ENCODE peak calls at places on chromosomes 11 and 22, in four cellular contexts. One of them, this sample, is unnamed.

GRCh38 chr11:43492701-43493100 is 134.0 kb downstream of the TTC17 start:
- DNase-seq in astrocyte: no peak
- DNase-seq in heart left ventricle: no peak
- DNase-seq in GM23338: no peak
- DNase-seq in this sample: no peak

GRCh38 chr22:42114721-42115120 is 15.9 kb downstream of the CYP2D6 start:
- DNase-seq in astrocyte: no peak
- DNase-seq in heart left ventricle: no peak
- DNase-seq in GM23338: peak; percentile 86
- DNase-seq in this sample: no peak

GRCh38 chr22:20960609-20961008 is 6.4 kb upstream of the AIFM3 start:
- DNase-seq in astrocyte: no peak
- DNase-seq in heart left ventricle: no peak
- DNase-seq in GM23338: no peak
- DNase-seq in this sample: no peak

GRCh38 chr11:57482782-57483569 is 22.6 kb downstream of the RTN4RL2 start:
- DNase-seq in astrocyte: no peak
- DNase-seq in heart left ventricle: no peak
- DNase-seq in GM23338: peak; percentile 88
- DNase-seq in this sample: no peak

GRCh38 chr11:119415966-119416365 is 7.0 kb downstream of the THY1 start:
- DNase-seq in astrocyte: no peak
- DNase-seq in heart left ventricle: no peak
- DNase-seq in GM23338: no peak
- DNase-seq in this sample: no peak

GRCh38 chr22:39493759-39494158 is 8.3 kb upstream of the MIEF1 start:
- DNase-seq in astrocyte: peak; percentile 71
- DNase-seq in heart left ventricle: no peak
- DNase-seq in GM23338: no peak
- DNase-seq in this sample: no peak

GRCh38 chr11:103798029-103798428 is 238.4 kb upstream of the DDI1 start:
- DNase-seq in astrocyte: peak; percentile 86
- DNase-seq in heart left ventricle: peak; percentile 37
- DNase-seq in GM23338: no peak
- DNase-seq in this sample: no peak

GRCh38 chr11:80285076-80285790 is 844.4 kb upstream of the TENM4 start:
- DNase-seq in astrocyte: peak; percentile 81
- DNase-seq in heart left ventricle: no peak
- DNase-seq in GM23338: no peak
- DNase-seq in this sample: no peak

GRCh38 chr11:44267366-44268072 is 42.4 kb downstream of the ALX4 start:
- DNase-seq in astrocyte: no peak
- DNase-seq in heart left ventricle: no peak
- DNase-seq in GM23338: no peak
- DNase-seq in this sample: peak; percentile 56

GRCh38 chr11:2475151-2475918 is 30.5 kb downstream of the KCNQ1 start:
- DNase-seq in astrocyte: no peak
- DNase-seq in heart left ventricle: no peak
- DNase-seq in GM23338: no peak
- DNase-seq in this sample: no peak

GRCh38 chr22:17159504-17159951 is 451 bp upstream of the HDHD5 start:
- DNase-seq in astrocyte: peak; percentile 49
- DNase-seq in heart left ventricle: peak; percentile 47
- DNase-seq in GM23338: peak; percentile 63
- DNase-seq in this sample: peak; percentile 79

GRCh38 chr11:60111793-60112192 is 23.3 kb downstream of the MS4A2 start:
- DNase-seq in astrocyte: no peak
- DNase-seq in heart left ventricle: no peak
- DNase-seq in GM23338: no peak
- DNase-seq in this sample: no peak

GRCh38 chr11:30788849-30789248 is 202.7 kb upstream of the MPPED2 start:
- DNase-seq in astrocyte: no peak
- DNase-seq in heart left ventricle: no peak
- DNase-seq in GM23338: no peak
- DNase-seq in this sample: no peak

GRCh38 chr22:32839776-32840571 is 38.5 kb downstream of the TIMP3 start:
- DNase-seq in astrocyte: peak; percentile 92
- DNase-seq in heart left ventricle: peak; percentile 53
- DNase-seq in GM23338: no peak
- DNase-seq in this sample: no peak

GRCh38 chr11:112784323-112785073 is 176.7 kb upstream of the NCAM1 start:
- DNase-seq in astrocyte: peak; percentile 94
- DNase-seq in heart left ventricle: peak; percentile 86
- DNase-seq in GM23338: peak; percentile 28
- DNase-seq in this sample: peak; percentile 73

GRCh38 chr11:16806791-16807190 is 68.3 kb downstream of the C11orf58 start:
- DNase-seq in astrocyte: peak; percentile 47
- DNase-seq in heart left ventricle: peak; percentile 60
- DNase-seq in GM23338: no peak
- DNase-seq in this sample: no peak

GRCh38 chr11:110712643-110713468 is 619 bp upstream of the ARHGAP20 start:
- DNase-seq in astrocyte: peak; percentile 47
- DNase-seq in heart left ventricle: no peak
- DNase-seq in GM23338: peak; percentile 49
- DNase-seq in this sample: peak; percentile 75

GRCh38 chr22:33779243-33779642 is 141.0 kb downstream of the LARGE1 start:
- DNase-seq in astrocyte: no peak
- DNase-seq in heart left ventricle: no peak
- DNase-seq in GM23338: no peak
- DNase-seq in this sample: no peak

GRCh38 chr22:32469799-32470212 is 4.8 kb upstream of the FBXO7 start:
- DNase-seq in astrocyte: peak; percentile 57
- DNase-seq in heart left ventricle: no peak
- DNase-seq in GM23338: no peak
- DNase-seq in this sample: no peak

GRCh38 chr22:50046019-50046415 is 12.1 kb downstream of the TTLL8 start:
- DNase-seq in astrocyte: no peak
- DNase-seq in heart left ventricle: no peak
- DNase-seq in GM23338: peak; percentile 28
- DNase-seq in this sample: no peak

GRCh38 chr11:44847316-44847715 is 103.4 kb downstream of the TP53I11 start:
- DNase-seq in astrocyte: no peak
- DNase-seq in heart left ventricle: no peak
- DNase-seq in GM23338: no peak
- DNase-seq in this sample: no peak

GRCh38 chr11:134414036-134414731 is 2.1 kb upstream of the B3GAT1 start:
- DNase-seq in astrocyte: no peak
- DNase-seq in heart left ventricle: no peak
- DNase-seq in GM23338: no peak
- DNase-seq in this sample: no peak

GRCh38 chr22:45127866-45128265 is 35.9 kb upstream of the NUP50 start:
- DNase-seq in astrocyte: peak; percentile 55
- DNase-seq in heart left ventricle: no peak
- DNase-seq in GM23338: no peak
- DNase-seq in this sample: no peak

GRCh38 chr11:7892751-7893356 is 38.2 kb downstream of the OR10A6 start:
- DNase-seq in astrocyte: peak; percentile 45
- DNase-seq in heart left ventricle: no peak
- DNase-seq in GM23338: peak; percentile 85
- DNase-seq in this sample: no peak

GRCh38 chr11:122917311-122917710 is 34.8 kb downstream of the JHY start:
- DNase-seq in astrocyte: peak; percentile 69
- DNase-seq in heart left ventricle: no peak
- DNase-seq in GM23338: no peak
- DNase-seq in this sample: no peak

GRCh38 chr22:49349841-49350381 is 477.8 kb downstream of the BRD1 start:
- DNase-seq in astrocyte: no peak
- DNase-seq in heart left ventricle: no peak
- DNase-seq in GM23338: no peak
- DNase-seq in this sample: peak; percentile 43

GRCh38 chr11:1943977-1944376 is 3.2 kb upstream of the MRPL23 start:
- DNase-seq in astrocyte: peak; percentile 14
- DNase-seq in heart left ventricle: peak; percentile 25
- DNase-seq in GM23338: no peak
- DNase-seq in this sample: no peak

GRCh38 chr22:48937032-48937639 is 890.5 kb downstream of the BRD1 start:
- DNase-seq in astrocyte: no peak
- DNase-seq in heart left ventricle: no peak
- DNase-seq in GM23338: no peak
- DNase-seq in this sample: peak; percentile 35

GRCh38 chr22:38843201-38843715 is 570 bp downstream of the NPTXR start:
- DNase-seq in astrocyte: peak; percentile 72
- DNase-seq in heart left ventricle: peak; percentile 55
- DNase-seq in GM23338: peak; percentile 73
- DNase-seq in this sample: no peak

GRCh38 chr11:123268118-123268517 is 73.1 kb upstream of the CLMP start:
- DNase-seq in astrocyte: no peak
- DNase-seq in heart left ventricle: no peak
- DNase-seq in GM23338: no peak
- DNase-seq in this sample: no peak

GRCh38 chr22:39360674-39361413 is 11.1 kb downstream of the SYNGR1 start:
- DNase-seq in astrocyte: no peak
- DNase-seq in heart left ventricle: no peak
- DNase-seq in GM23338: peak; percentile 67
- DNase-seq in this sample: no peak

GRCh38 chr11:96256604-96257003 is 86.4 kb downstream of the MAML2 start:
- DNase-seq in astrocyte: no peak
- DNase-seq in heart left ventricle: no peak
- DNase-seq in GM23338: no peak
- DNase-seq in this sample: no peak
- H3K27ac ChIP-seq in astrocyte: no peak overlapping the region
- H3K27ac ChIP-seq in heart left ventricle: peak overlapping the region; percentile 88
- H3K27ac ChIP-seq in GM23338: no peak overlapping the region
- H3K27ac ChIP-seq in this sample: no peak overlapping the region

DNA sequence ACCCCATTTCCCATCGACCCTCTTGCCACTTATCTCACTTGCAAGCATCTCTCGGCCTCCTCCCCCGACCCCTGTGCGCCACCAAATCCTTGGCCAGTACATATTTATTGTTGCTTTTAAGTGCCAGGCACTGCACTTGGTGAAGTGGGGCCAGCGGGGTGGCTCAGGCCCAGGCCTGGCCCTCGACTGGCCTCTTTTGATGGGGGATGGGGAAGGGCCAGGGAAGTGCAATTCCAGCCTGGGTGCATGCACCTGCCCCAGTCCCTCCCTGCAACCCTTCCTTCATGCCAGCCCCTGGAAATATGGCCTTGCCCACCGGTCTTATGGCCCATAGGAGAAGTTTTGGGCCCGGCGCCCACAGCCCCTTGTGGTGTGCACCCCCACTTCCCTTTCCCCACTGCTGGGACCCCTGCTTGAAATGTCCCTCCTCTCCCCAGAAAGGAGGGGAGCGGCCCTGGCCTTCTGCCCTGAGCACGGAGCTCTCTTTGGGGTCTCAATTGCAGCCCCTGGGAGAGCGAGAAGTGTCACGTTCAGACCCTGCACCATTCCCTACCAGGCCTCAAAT is 791 bp downstream of the SUSD2 start:
- DNase-seq in astrocyte: no peak
- DNase-seq in heart left ventricle: peak; percentile 29
- DNase-seq in GM23338: no peak
- DNase-seq in this sample: no peak
- H3K4me3 ChIP-seq in astrocyte: no peak overlapping the region
- H3K4me3 ChIP-seq in heart left ventricle: no peak overlapping the region
- H3K4me3 ChIP-seq in GM23338: no peak overlapping the region
- H3K4me3 ChIP-seq in this sample: peak overlapping the region; percentile 71

GRCh38 chr11:130037881-130038601 is 31.7 kb upstream of the APLP2 start:
- DNase-seq in astrocyte: peak; percentile 75
- DNase-seq in heart left ventricle: no peak
- DNase-seq in GM23338: peak; percentile 34
- DNase-seq in this sample: no peak
- TF ChIP-seq CTCF in astrocyte: no peak
- TF ChIP-seq CTCF in heart left ventricle: no peak
- TF ChIP-seq CTCF in GM23338: peak; percentile 27
- TF ChIP-seq CTCF in this sample: no peak

DNA sequence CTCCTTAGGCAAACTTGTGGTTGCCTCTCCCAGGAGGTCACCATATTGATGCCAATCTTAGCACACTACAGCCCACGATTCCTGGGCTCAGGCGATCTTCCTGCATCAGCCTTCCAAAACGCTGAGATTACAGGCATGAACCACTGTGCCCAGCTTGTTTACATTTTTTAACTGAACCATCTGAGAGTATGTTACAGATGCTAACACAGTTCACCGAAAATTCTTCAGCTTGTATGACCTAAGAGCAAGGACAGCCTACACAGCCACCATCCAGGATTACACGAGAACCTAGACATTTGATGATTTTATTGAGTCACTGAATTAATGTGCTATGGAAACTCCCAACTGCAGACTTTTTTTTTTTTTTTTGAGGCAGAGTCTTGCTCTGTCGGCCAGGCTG is 5.8 kb upstream of the LGALS1 start:
- DNase-seq in astrocyte: peak; percentile 66
- DNase-seq in heart left ventricle: no peak
- DNase-seq in GM23338: no peak
- DNase-seq in this sample: no peak
- H3K27ac ChIP-seq in astrocyte: no peak overlapping the region
- H3K27ac ChIP-seq in heart left ventricle: no peak overlapping the region
- H3K27ac ChIP-seq in GM23338: no peak overlapping the region
- H3K27ac ChIP-seq in this sample: no peak overlapping the region

GRCh38 chr11:9665749-9666148 is 1.9 kb downstream of the SWAP70 start:
- DNase-seq in astrocyte: no peak
- DNase-seq in heart left ventricle: no peak
- DNase-seq in GM23338: no peak
- DNase-seq in this sample: no peak
- H3K4me3 ChIP-seq in astrocyte: peak overlapping the region; percentile 98
- H3K4me3 ChIP-seq in heart left ventricle: peak overlapping the region; percentile 94
- H3K4me3 ChIP-seq in GM23338: peak overlapping the region; percentile 98
- H3K4me3 ChIP-seq in this sample: peak overlapping the region; percentile 91

DNA sequence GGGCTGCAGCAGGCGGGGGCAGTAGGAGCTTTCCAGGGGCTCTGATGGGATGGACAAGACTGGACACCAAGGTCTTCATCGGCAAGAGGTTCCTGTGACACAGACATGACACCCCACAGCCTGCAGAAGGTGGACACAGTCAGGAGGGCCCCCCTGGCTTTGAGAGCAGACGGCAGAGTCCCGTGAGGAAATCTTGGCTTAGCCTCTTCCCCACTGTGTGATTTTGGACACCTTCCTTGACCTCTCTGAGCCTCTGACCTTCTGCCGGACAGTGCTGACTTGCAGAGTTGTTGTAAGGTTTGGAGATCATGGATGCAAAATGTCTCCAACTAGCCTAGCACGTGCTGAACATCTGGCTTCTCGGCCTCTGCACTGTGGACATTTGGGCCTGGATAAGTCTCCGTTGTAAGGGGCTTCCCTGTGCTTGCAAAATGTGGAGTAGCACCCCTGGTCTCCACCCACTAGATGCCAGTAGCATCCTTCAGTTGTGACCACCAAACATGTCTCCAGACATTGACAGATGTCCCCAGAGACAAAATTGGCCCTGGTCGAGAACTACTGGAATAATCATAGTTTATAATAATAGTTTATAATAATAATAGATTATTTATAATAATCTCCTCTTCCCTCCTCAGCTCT is 54.6 kb downstream of the MCM5 start:
- DNase-seq in astrocyte: no peak
- DNase-seq in heart left ventricle: no peak
- DNase-seq in GM23338: no peak
- DNase-seq in this sample: no peak
- TF ChIP-seq CTCF in astrocyte: no peak
- TF ChIP-seq CTCF in heart left ventricle: peak; percentile 24
- TF ChIP-seq CTCF in GM23338: peak; percentile 38
- TF ChIP-seq CTCF in this sample: no peak

This sample was measured in coronary artery.